ENCODE peak calls at places on chromosomes 5 and 9, in five cellular contexts. G is GM12864, L is HuH-7.5, I is NCI-H524, H is activated gamma-delta T cell treated with Interleukin-2 at 50 U/mL for 16 hours. E is an unnamed sample.

GRCh38 chr5:43359738-43360137 is 46.5 kb upstream of the HMGCS1 start:
- DNase-seq in H (no peak), L (no peak), I (no peak), G (no peak), E (no peak)

GRCh38 chr5:51043740-51044139 is 339.5 kb upstream of the ISL1 start:
- DNase-seq in L (no peak), H (no peak), I (peak; percentile 52), G (no peak), E (no peak)

GRCh38 chr9:131310833-131311554 is 21.5 kb downstream of the PLPP7 start:
- DNase-seq in L (no peak), G (no peak), I (no peak), H (peak; percentile 59), E (no peak)

GRCh38 chr5:135553688-135554462 is 18.1 kb upstream of the NEUROG1 start:
- DNase-seq in L (peak; percentile 51), H (no peak), I (peak; percentile 52), G (no peak), E (no peak)

GRCh38 chr5:32388429-32389111 is 56.0 kb downstream of the ZFR start:
- DNase-seq in L (no peak), I (no peak), G (no peak), H (no peak), E (no peak)

GRCh38 chr9:1047605-1048235 is 2.4 kb upstream of the DMRT2 start:
- DNase-seq in I (no peak), H (no peak), L (no peak), G (no peak), E (no peak)

GRCh38 chr5:51395245-51395644 is 12.0 kb downstream of the ISL1 start:
- DNase-seq in G (no peak), H (no peak), I (no peak), L (no peak), E (no peak)

GRCh38 chr5:158739941-158740340 is 359.8 kb downstream of the EBF1 start:
- DNase-seq in I (no peak), G (no peak), H (no peak), L (no peak), E (no peak)

GRCh38 chr5:181120311-181120710 is 10.7 kb downstream of the OR2V1 start:
- DNase-seq in I (no peak), H (no peak), G (no peak), L (no peak), E (no peak)

GRCh38 chr5:58582411-58583393 is at the start of gene RAB3C:
- DNase-seq in G (peak; percentile 31), I (peak; percentile 85), H (no peak), L (peak; percentile 43), E (peak; percentile 25)

GRCh38 chr9:129554649-129555048 is 66.3 kb downstream of the C9orf50 start:
- DNase-seq in H (no peak), G (no peak), L (no peak), I (peak; percentile 91), E (no peak)

GRCh38 chr9:124553738-124554137 is 46.5 kb upstream of the NR5A1 start:
- DNase-seq in L (no peak), H (no peak), G (no peak), I (no peak), E (no peak)

GRCh38 chr5:35131723-35132122 is 84.0 kb upstream of the AGXT2 start:
- DNase-seq in H (no peak), I (no peak), G (no peak), L (no peak), E (no peak)

GRCh38 chr9:14399736-14400657 is 86.1 kb upstream of the NFIB start:
- DNase-seq in I (no peak), H (no peak), G (no peak), L (no peak), E (no peak)

GRCh38 chr5:139784488-139784887 is 11.1 kb upstream of the PSD2 start:
- DNase-seq in L (no peak), I (no peak), H (no peak), G (no peak), E (no peak)

GRCh38 chr9:87890866-87891265 is 8.2 kb downstream of the SPATA31E1 start:
- DNase-seq in I (no peak), H (no peak), G (no peak), L (no peak), E (no peak)

GRCh38 chr9:90974007-90974406 is 172.4 kb downstream of the SYK start:
- DNase-seq in H (no peak), I (no peak), L (no peak), G (no peak), E (no peak)

GRCh38 chr5:52705720-52706119 is 82.0 kb upstream of the ITGA1 start:
- DNase-seq in G (no peak), I (no peak), L (no peak), H (no peak), E (no peak)

GRCh38 chr9:72356019-72356653 is 8.9 kb downstream of the ZFAND5 start:
- DNase-seq in H (no peak), I (no peak), G (no peak), L (no peak), E (no peak)

GRCh38 chr9:16131269-16131668 is 578.4 kb downstream of the CCDC171 start:
- DNase-seq in L (no peak), G (no peak), H (no peak), I (no peak), E (no peak)

GRCh38 chr5:16726538-16726946 is 109.7 kb upstream of the RETREG1 start:
- DNase-seq in I (no peak), L (no peak), G (no peak), H (no peak), E (peak; percentile 12)

GRCh38 chr9:21096172-21096900 is 18.6 kb upstream of the IFNB1 start:
- DNase-seq in I (no peak), L (no peak), G (peak; percentile 36), H (no peak), E (peak; percentile 46)

GRCh38 chr5:145937432-145938250 is 1.3 kb downstream of the SH3RF2 start:
- DNase-seq in I (no peak), L (no peak), H (no peak), G (no peak), E (no peak)

E was measured in GM12878.